ENCODE peak calls at places on chromosomes 12 and 14, in eight cellular contexts. B is IMR-90, O is sigmoid colon, Y is PC-3, K is cardiac muscle cell, Z is uterus, A is PC-9, E is lung. C is an unnamed sample.

GRCh38 chr12:104653730-104654328 is 197.1 kb downstream of the CHST11 start:
- DNase-seq in B (no peak), O (no peak), Y (peak; percentile 37), K (no peak), Z (no peak), A (no peak), E (no peak), C (no peak)

GRCh38 chr14:62657376-62657775 is 387.9 kb downstream of the KCNH5 start:
- DNase-seq in B (no peak), O (no peak), Y (no peak), K (no peak), Z (no peak), A (no peak), E (no peak), C (no peak)

GRCh38 chr12:8948711-8949524 is 527 bp downstream of the M6PR start:
- DNase-seq in B (peak; percentile 40), O (no peak), Y (peak; percentile 2), K (peak; percentile 18), Z (no peak), A (peak; percentile 30), E (no peak), C (peak; percentile 78)

GRCh38 chr14:97022741-97023140 is 225.6 kb downstream of the VRK1 start:
- DNase-seq in B (no peak), O (no peak), Y (no peak), K (no peak), Z (no peak), A (no peak), E (no peak), C (no peak)

GRCh38 chr14:77157716-77158115 is 16.1 kb upstream of the ZDHHC22 start:
- DNase-seq in B (no peak), O (no peak), Y (no peak), K (no peak), Z (no peak), A (no peak), E (no peak), C (no peak)

GRCh38 chr12:49783917-49784676 is 42.7 kb downstream of the TMBIM6 start:
- DNase-seq in B (peak; percentile 89), O (no peak), Y (no peak), K (no peak), Z (no peak), A (no peak), E (no peak), C (peak; percentile 73)

GRCh38 chr14:64806202-64806861 is 73.4 kb downstream of the SPTB start:
- DNase-seq in B (peak; percentile 92), O (peak; percentile 46), Y (peak; percentile 99), K (no peak), Z (no peak), A (peak; percentile 98), E (peak; percentile 48), C (peak; percentile 90)

GRCh38 chr14:77043177-77043983 is 14.9 kb upstream of the IRF2BPL start:
- DNase-seq in B (peak; percentile 91), O (peak; percentile 89), Y (peak; percentile 93), K (peak; percentile 45), Z (peak; percentile 76), A (peak; percentile 83), E (no peak), C (peak; percentile 58)

GRCh38 chr12:75564398-75564797 is 53.0 kb upstream of the KRR1 start:
- DNase-seq in B (no peak), O (no peak), Y (no peak), K (no peak), Z (no peak), A (no peak), E (no peak), C (no peak)

GRCh38 chr12:52014567-52015392 is 8.0 kb downstream of the TAMALIN start:
- DNase-seq in B (no peak), O (no peak), Y (no peak), K (no peak), Z (peak; percentile 16), A (no peak), E (no peak), C (peak; percentile 84)

GRCh38 chr14:77610553-77610952 is 5.9 kb downstream of the SPTLC2 start:
- DNase-seq in B (no peak), O (no peak), Y (no peak), K (no peak), Z (no peak), A (no peak), E (no peak), C (no peak)

GRCh38 chr14:85444685-85445084 is 85.3 kb upstream of the FLRT2 start:
- DNase-seq in B (peak; percentile 25), O (no peak), Y (peak; percentile 40), K (peak; percentile 77), Z (no peak), A (no peak), E (no peak), C (peak; percentile 22)

GRCh38 chr12:12718382-12718761 is 1.2 kb downstream of the CDKN1B start:
- DNase-seq in B (no peak), O (no peak), Y (no peak), K (no peak), Z (no peak), A (no peak), E (peak; percentile 28), C (peak; percentile 81)

GRCh38 chr14:81400202-81400678 is at the start of gene STON2:
- DNase-seq in B (no peak), O (no peak), Y (peak; percentile 98), K (no peak), Z (no peak), A (peak; percentile 91), E (no peak), C (peak; percentile 57)

GRCh38 chr14:96203116-96203515 is 1.5 kb upstream of the BDKRB2 start:
- DNase-seq in B (no peak), O (no peak), Y (no peak), K (no peak), Z (no peak), A (no peak), E (no peak), C (no peak)

GRCh38 chr14:20848316-20848954 is 42.8 kb upstream of the RNASE3 start:
- DNase-seq in B (peak; percentile 19), O (no peak), Y (peak; percentile 95), K (no peak), Z (no peak), A (peak; percentile 74), E (no peak), C (peak; percentile 48)

GRCh38 chr12:131834798-131835615 is 6.8 kb downstream of the MMP17 start:
- DNase-seq in B (no peak), O (no peak), Y (peak; percentile 36), K (no peak), Z (no peak), A (no peak), E (no peak), C (peak; percentile 48)

GRCh38 chr14:105333613-105334364 is 19.2 kb downstream of the PACS2 start:
- DNase-seq in B (no peak), O (no peak), Y (no peak), K (no peak), Z (no peak), A (no peak), E (no peak), C (no peak)

GRCh38 chr14:37090026-37090425 is 82.4 kb downstream of the SLC25A21 start:
- DNase-seq in B (no peak), O (no peak), Y (no peak), K (no peak), Z (no peak), A (no peak), E (no peak), C (no peak)

GRCh38 chr12:96201272-96202227 is 7.4 kb downstream of the ELK3 start:
- DNase-seq in B (no peak), O (no peak), Y (no peak), K (no peak), Z (no peak), A (no peak), E (no peak), C (no peak)
- H3K4me1 ChIP-seq in B (peaks cover 8% of the 10 kb centered on the region), O (no peaks in the 10 kb centered on the region), Y (peaks cover 34% of the 10 kb centered on the region), K (no peaks in the 10 kb centered on the region), Z (peaks cover 4% of the 10 kb centered on the region), A (peaks cover 22% of the 10 kb centered on the region), E (peaks cover 4% of the 10 kb centered on the region), C (peaks cover 33% of the 10 kb centered on the region)

DNA sequence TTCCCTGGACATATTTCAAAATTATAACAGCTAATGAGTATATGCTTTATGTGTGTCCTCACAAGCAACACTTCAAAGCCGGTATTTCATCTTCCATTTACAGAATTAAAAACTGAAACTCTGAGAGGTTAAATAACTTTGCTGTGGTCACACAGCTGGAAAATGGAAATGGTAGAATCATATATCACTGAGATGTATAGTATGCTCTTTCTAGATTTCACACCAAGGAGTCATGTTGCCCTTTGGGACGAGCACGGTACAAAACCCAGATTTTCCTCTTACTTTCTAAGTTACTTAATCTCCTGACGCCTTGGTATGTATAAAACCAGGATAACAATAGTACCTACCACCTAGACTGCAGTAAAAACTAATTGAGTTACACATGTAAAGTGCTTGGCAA is 152.6 kb upstream of the GRIP1 start:
- DNase-seq in B (no peak), O (no peak), Y (no peak), K (no peak), Z (no peak), A (no peak), E (no peak), C (no peak)
- H3K4me3 ChIP-seq in B (no peak overlapping the region), O (no peak overlapping the region), Y (no peak overlapping the region), K (no peak overlapping the region), Z (no peak overlapping the region), A (no peak overlapping the region), E (no peak overlapping the region), C (no peak overlapping the region)

GRCh38 chr12:6376079-6376941 is 947 bp upstream of the SCNN1A start:
- DNase-seq in B (peak; percentile 64), O (peak; percentile 85), Y (no peak), K (peak; percentile 53), Z (peak; percentile 76), A (peak; percentile 87), E (peak; percentile 91), C (peak; percentile 97)
- H3K4me1 ChIP-seq in B (peaks cover 24% of the 10 kb centered on the region), O (no peaks in the 10 kb centered on the region), Y (peaks cover 61% of the 10 kb centered on the region), K (peaks cover 13% of the 10 kb centered on the region), Z (peaks cover 17% of the 10 kb centered on the region), A (peaks cover 41% of the 10 kb centered on the region), E (peaks cover 11% of the 10 kb centered on the region), C (peaks cover 38% of the 10 kb centered on the region)

GRCh38 chr12:114399664-114400211 is 6.2 kb downstream of the TBX5 start:
- DNase-seq in B (peak; percentile 95), O (peak; percentile 35), Y (no peak), K (no peak), Z (no peak), A (no peak), E (no peak), C (no peak)
- H3K4me3 ChIP-seq in B (peak overlapping the region; percentile 17), O (no peak overlapping the region), Y (no peak overlapping the region), K (peak overlapping the region; percentile 97), Z (no peak overlapping the region), A (no peak overlapping the region), E (no peak overlapping the region), C (no peak overlapping the region)

GRCh38 chr14:22796087-22796707 is 19.0 kb downstream of the SLC7A7 start:
- DNase-seq in B (no peak), O (no peak), Y (peak; percentile 27), K (no peak), Z (no peak), A (no peak), E (no peak), C (no peak)
- H3K4me1 ChIP-seq in B (no peaks in the 10 kb centered on the region), O (no peaks in the 10 kb centered on the region), Y (peaks cover 3% of the 10 kb centered on the region), K (peaks cover 3% of the 10 kb centered on the region), Z (no peaks in the 10 kb centered on the region), A (no peaks in the 10 kb centered on the region), E (peaks cover 2% of the 10 kb centered on the region), C (peaks cover 2% of the 10 kb centered on the region)

DNA sequence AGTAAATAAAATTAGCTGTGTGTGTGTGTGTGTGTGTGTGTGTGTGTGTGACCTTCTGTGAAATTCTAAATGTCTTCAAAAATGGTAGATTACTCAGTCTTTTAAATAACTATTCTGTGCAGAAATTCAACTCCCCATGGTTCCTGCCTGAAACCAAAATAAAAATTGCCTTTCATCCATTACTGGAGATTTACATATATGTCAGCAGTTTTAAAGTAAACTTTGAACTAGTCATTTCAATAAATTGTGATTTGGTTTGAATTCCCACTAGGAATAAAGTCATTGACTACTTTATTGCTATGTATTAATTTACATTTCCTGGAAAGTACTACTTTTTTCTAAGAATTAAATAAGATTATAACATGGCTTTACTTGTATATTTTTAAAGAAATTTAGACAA is 5.3 kb downstream of the ELK3 start:
- DNase-seq in B (no peak), O (no peak), Y (no peak), K (no peak), Z (no peak), A (no peak), E (no peak), C (no peak)
- H3K4me3 ChIP-seq in B (no peak overlapping the region), O (no peak overlapping the region), Y (peak overlapping the region; percentile 48), K (no peak overlapping the region), Z (no peak overlapping the region), A (peak overlapping the region; percentile 36), E (no peak overlapping the region), C (peak overlapping the region; percentile 2)